ENCODE peak calls at places on chromosomes 2 and 18, in four cellular contexts. One of them, this sample, is unnamed.

GRCh38 chr18:47175283-47175894 is 775 bp downstream of the IER3IP1 start:
- DNase-seq in HepG2: no peak
- DNase-seq in A549: no peak
- DNase-seq in K562: no peak
- DNase-seq in this sample: no peak

GRCh38 chr2:182504903-182505302 is 78.1 kb upstream of the PDE1A start:
- DNase-seq in K562: no peak
- DNase-seq in HepG2: no peak
- DNase-seq in A549: no peak
- DNase-seq in this sample: no peak

GRCh38 chr2:227503433-227504406 is 31.8 kb downstream of the AGFG1 start:
- DNase-seq in HepG2: peak
- DNase-seq in K562: peak
- DNase-seq in A549: peak
- DNase-seq in this sample: no peak

GRCh38 chr2:99834426-99834825 is 308.0 kb downstream of the AFF3 start:
- DNase-seq in HepG2: no peak
- DNase-seq in K562: no peak
- DNase-seq in A549: no peak
- DNase-seq in this sample: no peak

GRCh38 chr2:217794133-217794986 is 208.4 kb downstream of the TNS1 start:
- DNase-seq in K562: peak
- DNase-seq in A549: no peak
- DNase-seq in HepG2: peak
- DNase-seq in this sample: no peak

GRCh38 chr2:220779918-220780317 is 792.2 kb downstream of the EPHA4 start:
- DNase-seq in HepG2: no peak
- DNase-seq in K562: no peak
- DNase-seq in A549: peak
- DNase-seq in this sample: no peak

GRCh38 chr2:202171246-202171833 is 67.1 kb downstream of the SUMO1 start:
- DNase-seq in HepG2: no peak
- DNase-seq in A549: no peak
- DNase-seq in K562: peak
- DNase-seq in this sample: no peak

GRCh38 chr2:40611196-40611595 is 159.3 kb upstream of the SLC8A1 start:
- DNase-seq in HepG2: no peak
- DNase-seq in K562: no peak
- DNase-seq in A549: no peak
- DNase-seq in this sample: no peak

GRCh38 chr2:152155209-152155608 is 20.4 kb downstream of the STAM2 start:
- DNase-seq in K562: no peak
- DNase-seq in A549: peak
- DNase-seq in HepG2: peak
- DNase-seq in this sample: no peak

GRCh38 chr2:16622399-16622968 is 43.1 kb downstream of the CYRIA start:
- DNase-seq in A549: no peak
- DNase-seq in HepG2: no peak
- DNase-seq in K562: no peak
- DNase-seq in this sample: no peak

GRCh38 chr2:150387586-150388288 is 99.7 kb downstream of the RND3 start:
- DNase-seq in K562: no peak
- DNase-seq in HepG2: no peak
- DNase-seq in A549: no peak
- DNase-seq in this sample: no peak

GRCh38 chr2:65431417-65432226 is 777 bp downstream of the SPRED2 start:
- DNase-seq in HepG2: peak
- DNase-seq in A549: peak
- DNase-seq in K562: peak
- DNase-seq in this sample: no peak

GRCh38 chr18:73118121-73118816 is 250.5 kb upstream of the NETO1 start:
- DNase-seq in HepG2: no peak
- DNase-seq in K562: no peak
- DNase-seq in A549: no peak
- DNase-seq in this sample: no peak

GRCh38 chr2:235432741-235433520 is 60.9 kb upstream of the AGAP1 start:
- DNase-seq in K562: no peak
- DNase-seq in A549: no peak
- DNase-seq in HepG2: no peak
- DNase-seq in this sample: no peak

GRCh38 chr2:230687498-230687897 is 25.1 kb upstream of the CAB39 start:
- DNase-seq in A549: peak
- DNase-seq in HepG2: no peak
- DNase-seq in K562: no peak
- DNase-seq in this sample: no peak

GRCh38 chr2:61059382-61059781 is 6.3 kb upstream of the SANBR start:
- DNase-seq in A549: no peak
- DNase-seq in HepG2: no peak
- DNase-seq in K562: no peak
- DNase-seq in this sample: no peak

GRCh38 chr18:75142677-75143076 is 66.3 kb downstream of the PTGR3 start:
- DNase-seq in A549: no peak
- DNase-seq in K562: no peak
- DNase-seq in HepG2: no peak
- DNase-seq in this sample: no peak

GRCh38 chr2:85769987-85770362 is 16.2 kb downstream of the ATOH8 start:
- DNase-seq in A549: no peak
- DNase-seq in K562: no peak
- DNase-seq in HepG2: no peak
- DNase-seq in this sample: no peak

GRCh38 chr2:160293401-160293911 is 93.4 kb upstream of the ITGB6 start:
- DNase-seq in A549: peak
- DNase-seq in K562: no peak
- DNase-seq in HepG2: no peak
- DNase-seq in this sample: no peak

GRCh38 chr2:241598487-241598886 is 38.5 kb downstream of the THAP4 start:
- DNase-seq in K562: peak
- DNase-seq in A549: peak
- DNase-seq in HepG2: peak
- DNase-seq in this sample: no peak

GRCh38 chr2:188410504-188411235 is 119.0 kb downstream of the GULP1 start:
- DNase-seq in HepG2: no peak
- DNase-seq in A549: peak
- DNase-seq in K562: no peak
- DNase-seq in this sample: no peak

GRCh38 chr2:147525724-147526489 is 318.9 kb upstream of the ACVR2A start:
- DNase-seq in A549: no peak
- DNase-seq in HepG2: no peak
- DNase-seq in K562: no peak
- DNase-seq in this sample: no peak

GRCh38 chr2:197705912-197706838 is 1.0 kb downstream of the MARS2 start:
- DNase-seq in K562: peak
- DNase-seq in HepG2: peak
- DNase-seq in A549: no peak
- DNase-seq in this sample: no peak

GRCh38 chr2:161172901-161173540 is 12.8 kb downstream of the TANK start:
- DNase-seq in HepG2: no peak
- DNase-seq in A549: no peak
- DNase-seq in K562: peak
- DNase-seq in this sample: no peak

GRCh38 chr2:148567716-148568115 is 76.8 kb upstream of the EPC2 start:
- DNase-seq in HepG2: no peak
- DNase-seq in K562: no peak
- DNase-seq in A549: no peak
- DNase-seq in this sample: no peak

GRCh38 chr18:22541232-22541631 is 123.5 kb upstream of the CTAGE1 start:
- DNase-seq in A549: no peak
- DNase-seq in HepG2: peak
- DNase-seq in K562: no peak
- DNase-seq in this sample: no peak

DNA sequence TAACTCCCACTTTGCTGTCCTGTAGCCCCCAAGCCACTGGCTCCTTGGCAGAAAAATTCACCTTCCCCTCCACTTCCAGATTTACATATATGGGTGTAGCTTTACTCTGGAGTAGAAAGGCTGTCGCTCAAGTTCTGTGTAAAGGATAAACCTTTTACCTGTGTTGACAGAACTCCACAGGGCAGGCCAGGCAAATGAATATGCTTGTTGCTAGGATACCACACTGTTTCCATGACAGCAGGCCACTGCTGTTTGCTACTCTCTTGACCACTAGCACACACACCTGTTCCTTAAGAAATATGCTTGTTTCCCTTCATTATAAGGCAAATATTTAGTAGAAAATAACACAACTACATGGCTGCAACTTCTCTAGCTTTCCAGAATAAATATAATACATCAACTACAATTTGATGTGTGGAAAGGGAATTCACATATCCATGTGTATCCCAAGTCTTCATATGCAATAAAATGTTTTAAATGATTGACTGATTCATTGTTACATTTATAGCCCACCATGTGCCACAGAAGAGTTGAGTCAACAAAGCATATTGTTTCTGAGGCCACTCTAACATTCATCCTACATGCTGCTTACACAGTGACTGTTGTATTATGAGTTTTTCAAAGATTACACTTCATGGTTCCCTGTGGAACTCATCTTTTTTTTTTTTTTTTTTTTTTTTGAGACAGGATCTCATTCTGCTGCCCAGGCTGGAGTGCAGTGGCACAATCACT is 56.2 kb upstream of the ROCK1 start:
- DNase-seq in K562: no peak
- DNase-seq in HepG2: peak
- DNase-seq in A549: peak
- DNase-seq in this sample: peak
- TF ChIP-seq RNF2 in K562: no peak
- TF ChIP-seq RNF2 in HepG2: no peak
- TF ChIP-seq RNF2 in A549: no peak
- TF ChIP-seq RNF2 in this sample: no peak

DNA sequence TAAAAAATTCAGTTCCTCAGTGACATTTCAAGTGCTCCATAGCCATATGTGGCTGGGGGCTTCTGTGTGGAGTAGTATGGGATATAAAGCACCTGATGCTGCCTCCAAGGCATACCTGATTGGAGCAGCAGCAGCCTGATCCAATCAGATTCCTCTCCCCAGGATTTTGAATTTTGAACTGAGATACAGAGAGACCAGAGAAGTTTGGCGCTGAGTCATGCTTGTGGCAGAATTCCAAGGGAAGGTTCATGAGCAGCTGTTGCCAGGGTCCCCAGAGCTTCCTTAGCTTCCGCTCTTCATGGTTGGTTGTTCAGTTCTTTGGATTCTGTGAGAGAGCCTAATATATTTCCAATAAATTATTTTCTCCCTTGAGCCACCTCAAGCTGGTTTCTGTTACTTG is 29.0 kb upstream of the CFAP36 start:
- DNase-seq in K562: peak
- DNase-seq in HepG2: peak
- DNase-seq in A549: peak
- DNase-seq in this sample: no peak
- TF ChIP-seq RNF2 in K562: no peak
- TF ChIP-seq RNF2 in HepG2: no peak
- TF ChIP-seq RNF2 in A549: no peak
- TF ChIP-seq RNF2 in this sample: no peak

GRCh38 chr2:146481629-146482028 is 1363.2 kb upstream of the ACVR2A start:
- DNase-seq in HepG2: no peak
- DNase-seq in K562: no peak
- DNase-seq in A549: no peak
- DNase-seq in this sample: no peak
- TF ChIP-seq RNF2 in HepG2: no peak
- TF ChIP-seq RNF2 in K562: no peak
- TF ChIP-seq RNF2 in A549: no peak
- TF ChIP-seq RNF2 in this sample: no peak

DNA sequence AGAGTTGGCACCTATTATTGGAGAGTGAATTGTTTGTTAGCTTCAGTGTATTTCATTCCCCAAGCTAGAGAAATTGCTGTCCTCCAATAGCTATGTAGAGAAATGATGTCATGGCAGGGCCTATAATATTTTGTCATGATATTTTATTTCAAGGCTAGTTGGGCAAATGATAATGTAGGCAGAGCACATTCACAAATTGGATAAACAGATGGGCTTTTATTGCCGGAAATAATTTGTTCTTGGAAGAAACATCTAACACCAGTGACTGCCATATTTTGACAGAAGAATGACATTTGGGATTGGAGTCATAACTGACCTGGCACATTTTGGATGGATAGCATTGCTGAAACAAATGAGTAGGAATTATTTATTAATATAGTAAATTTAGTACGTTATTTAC is 712.1 kb upstream of the NXPH2 start:
- DNase-seq in HepG2: no peak
- DNase-seq in A549: no peak
- DNase-seq in K562: no peak
- DNase-seq in this sample: no peak
- TF ChIP-seq RNF2 in HepG2: no peak
- TF ChIP-seq RNF2 in A549: no peak
- TF ChIP-seq RNF2 in K562: no peak
- TF ChIP-seq RNF2 in this sample: no peak

DNA sequence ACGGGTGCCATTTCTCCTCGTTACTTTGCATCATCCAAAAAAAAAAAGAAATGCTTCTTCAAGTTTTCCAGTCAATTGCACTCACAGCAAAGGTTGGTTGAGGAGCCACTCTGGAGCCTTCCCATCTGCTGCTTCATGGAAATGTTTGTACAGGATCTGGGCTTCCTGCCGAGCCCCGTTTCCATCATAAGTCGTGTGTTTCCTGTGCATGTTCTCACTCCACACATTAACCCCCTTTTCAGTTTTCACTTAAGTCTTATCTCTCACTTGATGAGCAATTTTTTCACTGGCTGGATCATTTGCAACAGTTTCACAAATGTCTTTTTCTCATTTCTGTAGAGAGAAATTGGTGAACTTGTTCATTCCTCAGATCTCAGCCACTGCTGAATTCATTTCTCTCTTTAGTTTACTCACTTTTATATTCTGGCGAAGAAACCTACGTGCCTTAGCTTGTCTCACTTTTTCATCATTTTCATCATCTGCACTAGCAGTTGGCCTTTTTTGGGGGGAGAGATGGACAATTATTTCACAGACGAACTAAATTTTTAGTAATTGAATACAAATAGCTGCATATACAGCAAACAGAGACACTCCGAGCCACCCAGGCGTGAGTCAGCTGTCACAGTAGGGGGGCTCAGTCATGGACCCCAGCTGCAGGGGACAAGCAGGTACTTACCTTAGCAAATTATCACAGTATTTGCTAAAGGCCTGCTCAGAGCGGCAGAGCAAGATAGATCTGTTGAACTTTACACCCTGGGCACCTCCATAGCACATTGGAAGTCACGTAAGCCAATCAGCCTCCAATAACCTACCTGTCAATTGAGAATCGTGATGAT is 750.8 kb upstream of the ID2 start:
- DNase-seq in HepG2: no peak
- DNase-seq in K562: no peak
- DNase-seq in A549: no peak
- DNase-seq in this sample: no peak
- TF ChIP-seq RNF2 in HepG2: no peak
- TF ChIP-seq RNF2 in K562: no peak
- TF ChIP-seq RNF2 in A549: no peak
- TF ChIP-seq RNF2 in this sample: no peak

GRCh38 chr2:98463551-98463971 is 18.9 kb downstream of the INPP4A start:
- DNase-seq in HepG2: no peak
- DNase-seq in K562: no peak
- DNase-seq in A549: no peak
- DNase-seq in this sample: no peak
- TF ChIP-seq RNF2 in HepG2: no peak
- TF ChIP-seq RNF2 in K562: no peak
- TF ChIP-seq RNF2 in A549: no peak
- TF ChIP-seq RNF2 in this sample: no peak

GRCh38 chr2:223613017-223613950 is 11.1 kb upstream of the SCG2 start:
- DNase-seq in HepG2: peak
- DNase-seq in K562: peak
- DNase-seq in A549: peak
- DNase-seq in this sample: peak
- TF ChIP-seq RNF2 in HepG2: no peak
- TF ChIP-seq RNF2 in K562: no peak
- TF ChIP-seq RNF2 in A549: no peak
- TF ChIP-seq RNF2 in this sample: no peak